ENCODE peak calls at places on chromosomes 13 and 19, in four cellular contexts. B, J, Y and U are unnamed samples.

GRCh38 chr13:113545455-113545930 is 39.1 kb upstream of the TFDP1 start:
- DNase-seq in B (no peak), J (no peak), Y (no peak), U (no peak)

GRCh38 chr13:30873519-30873918 is 32.6 kb upstream of the MEDAG start:
- DNase-seq in Y (no peak), J (no peak), B (no peak), U (no peak)

GRCh38 chr19:46489445-46490272 is 6.0 kb downstream of the PNMA8B start:
- DNase-seq in B (no peak), Y (no peak), J (no peak), U (peak)

GRCh38 chr13:99464441-99464949 is 36.8 kb upstream of the TM9SF2 start:
- DNase-seq in Y (no peak), B (no peak), J (no peak), U (no peak)

GRCh38 chr13:111202745-111203144 is 87.6 kb downstream of the ARHGEF7 start:
- DNase-seq in J (no peak), B (peak), Y (no peak), U (peak)

GRCh38 chr13:76685938-76686337 is 200.3 kb downstream of the KCTD12 start:
- DNase-seq in Y (no peak), B (no peak), J (no peak), U (no peak)

GRCh38 chr13:33496336-33496735 is 210.8 kb upstream of the STARD13 start:
- DNase-seq in B (no peak), Y (no peak), J (no peak), U (no peak)

GRCh38 chr19:1360818-1361461 is 22.8 kb upstream of the NDUFS7 start:
- DNase-seq in B (no peak), J (no peak), Y (no peak), U (no peak)

GRCh38 chr13:29924951-29925350 is 74.5 kb upstream of the UBL3 start:
- DNase-seq in B (no peak), J (no peak), Y (no peak), U (no peak)

GRCh38 chr13:72782717-72783116 is 784 bp downstream of the PIBF1 start:
- DNase-seq in Y (no peak), B (no peak), J (no peak), U (no peak)

GRCh38 chr19:36060430-36060829 is 5.7 kb downstream of the WDR62 start:
- DNase-seq in J (no peak), Y (no peak), B (peak), U (peak)

GRCh38 chr13:58085819-58086218 is 454.3 kb downstream of the PCDH17 start:
- DNase-seq in Y (no peak), J (no peak), B (no peak), U (no peak)

GRCh38 chr19:28541029-28541428 is 671.9 kb downstream of the UQCRFS1 start:
- DNase-seq in Y (no peak), B (no peak), J (no peak), U (no peak)

GRCh38 chr19:19113040-19113541 is 25.2 kb downstream of the TMEM161A start:
- DNase-seq in B (no peak), J (no peak), Y (peak), U (peak)

GRCh38 chr19:15107056-15108010 is at the start of gene SYDE1:
- DNase-seq in J (no peak), B (no peak), Y (peak), U (no peak)

GRCh38 chr19:7871280-7871529 is 3.0 kb downstream of the PRR36 start:
- DNase-seq in J (no peak), B (peak), Y (no peak), U (no peak)

GRCh38 chr13:67369895-67370660 is 139.9 kb upstream of the PCDH9 start:
- DNase-seq in Y (no peak), B (no peak), J (no peak), U (no peak)

GRCh38 chr13:75633285-75633684 is 2.8 kb upstream of the LMO7 start:
- DNase-seq in Y (peak), B (no peak), J (no peak), U (no peak)

GRCh38 chr13:75637101-75637774 is 1.1 kb downstream of the LMO7 start:
- DNase-seq in B (no peak), J (no peak), Y (no peak), U (no peak)

GRCh38 chr13:75635621-75636338 is at the start of gene LMO7:
- DNase-seq in J (no peak), B (peak), Y (peak), U (peak)

GRCh38 chr13:75636339-75637095 is 387 bp downstream of the LMO7 start:
- DNase-seq in Y (peak), J (no peak), B (no peak), U (peak)

GRCh38 chr13:75635101-75635620 is 969 bp upstream of the LMO7 start:
- DNase-seq in B (no peak), Y (peak), J (no peak), U (no peak)
- TF ChIP-seq POLR2AphosphoS2 in B (no peak), Y (no peak), J (no peak), U (no peak)

DNA sequence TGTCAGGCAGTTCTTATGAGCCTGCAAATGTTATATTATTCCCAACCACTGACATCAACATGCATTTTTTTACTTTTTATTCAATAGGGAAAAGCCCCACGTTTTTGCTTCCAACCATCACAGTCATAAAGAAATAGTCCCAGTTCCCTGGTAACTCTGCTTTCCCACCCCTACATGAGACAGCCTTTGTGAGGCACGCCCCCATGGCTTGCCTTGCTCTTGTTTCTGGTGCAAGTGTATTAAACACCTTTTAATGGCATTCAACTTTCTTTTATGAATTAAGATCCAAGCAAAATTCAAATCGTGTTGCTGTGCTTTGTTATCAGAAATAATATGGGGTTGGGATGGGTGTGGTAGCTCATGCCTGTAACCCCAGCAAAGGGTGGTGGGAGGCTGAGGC is 54.2 kb upstream of the ZNF429 start:
- DNase-seq in B (no peak), J (no peak), Y (no peak), U (no peak)
- TF ChIP-seq ESRRA in B (no peak), J (no peak), Y (no peak), U (no peak)

GRCh38 chr19:44684892-44685847 is 13.8 kb upstream of the CEACAM16 start:
- DNase-seq in B (peak), Y (peak), J (no peak), U (peak)
- TF ChIP-seq POLR2AphosphoS2 in B (no peak), Y (no peak), J (no peak), U (no peak)

DNA sequence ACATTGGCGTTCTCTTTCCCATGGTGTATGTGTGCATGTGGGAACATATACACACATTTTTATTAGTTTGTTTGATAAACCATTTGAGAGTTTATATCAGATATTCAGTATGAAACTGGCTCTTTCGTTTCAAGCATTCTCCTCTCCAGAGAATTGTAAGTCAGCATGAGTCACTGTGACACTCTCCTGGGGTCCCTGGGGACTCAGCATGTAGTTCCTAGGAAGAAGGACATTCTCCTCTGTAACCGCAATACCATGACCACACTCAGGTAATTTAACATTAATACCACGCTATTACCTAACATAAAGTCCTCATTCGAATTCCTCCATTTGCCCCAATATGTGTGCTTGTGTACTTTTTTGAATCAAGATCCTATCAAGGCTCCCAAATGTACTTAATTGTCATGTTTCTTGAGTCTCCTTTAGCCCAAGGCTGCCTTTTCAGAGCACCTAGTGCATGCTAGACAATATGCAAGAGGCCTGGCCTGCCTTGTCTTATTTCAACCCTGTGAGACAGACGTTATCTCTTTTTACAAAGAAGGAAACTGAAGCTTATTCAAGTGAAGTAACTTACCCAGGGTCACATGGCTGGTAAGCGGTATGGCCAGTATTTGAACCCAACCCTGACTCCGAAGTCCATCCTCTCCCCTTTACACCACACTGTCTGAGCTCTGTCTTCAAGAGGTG is 505.3 kb downstream of the FOXO1 start:
- DNase-seq in Y (no peak), B (no peak), J (no peak), U (no peak)
- TF ChIP-seq ESRRA in Y (no peak), B (no peak), J (no peak), U (no peak)

DNA sequence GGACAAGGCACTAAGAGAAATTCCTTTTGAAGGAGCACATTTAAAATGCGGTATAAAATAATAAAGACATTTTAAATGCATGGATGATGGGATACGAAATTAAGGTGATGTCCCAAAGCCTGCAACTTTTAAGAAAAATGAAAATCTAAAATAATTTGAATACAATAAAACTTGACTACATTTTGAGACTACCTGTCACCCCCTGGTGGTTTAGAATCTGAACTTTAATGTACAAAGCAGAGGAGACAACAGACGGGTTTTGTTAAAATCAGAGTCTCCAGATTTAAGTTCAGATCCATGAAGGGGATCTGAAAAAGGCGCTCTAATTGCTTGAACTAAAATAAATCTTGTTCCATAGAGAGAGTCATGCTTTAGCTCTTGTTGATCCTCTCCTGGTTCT is 1129.3 kb upstream of the PCDH20 start:
- DNase-seq in Y (no peak), B (no peak), J (no peak), U (no peak)
- TF ChIP-seq POLR2AphosphoS2 in Y (no peak), B (no peak), J (no peak), U (no peak)

GRCh38 chr13:49300716-49301589 is 53.2 kb downstream of the CDADC1 start:
- DNase-seq in B (peak), J (peak), Y (peak), U (peak)
- TF ChIP-seq ESRRA in B (no peak), J (no peak), Y (no peak), U (peak)

DNA sequence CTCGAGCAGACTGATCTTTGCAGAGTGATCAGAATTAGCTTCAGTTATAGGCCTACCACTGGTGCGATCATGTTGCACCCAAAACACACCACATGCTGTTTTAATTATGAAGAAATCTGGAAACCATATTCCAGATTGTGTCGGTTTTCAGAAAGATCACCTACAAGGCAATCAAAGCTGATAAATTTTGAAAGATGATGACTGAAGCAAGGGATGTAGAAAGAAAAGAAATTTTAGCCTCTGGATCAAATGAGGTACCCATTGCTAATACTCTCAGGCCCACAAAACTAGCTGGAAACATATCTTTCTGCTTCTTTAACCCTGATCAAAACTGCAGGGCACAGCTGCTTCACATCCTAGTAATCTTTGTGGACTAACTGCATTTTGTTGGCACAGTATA is 150.8 kb downstream of the RGCC start:
- DNase-seq in B (no peak), Y (no peak), J (no peak), U (no peak)
- TF ChIP-seq POLR2AphosphoS2 in B (no peak), Y (no peak), J (no peak), U (no peak)

GRCh38 chr13:43785681-43786471 is 896 bp downstream of the ENOX1 start:
- DNase-seq in Y (no peak), J (no peak), B (peak), U (peak)
- TF ChIP-seq ESRRA in Y (no peak), J (no peak), B (no peak), U (no peak)

GRCh38 chr13:85616275-85616674 is 182.9 kb downstream of the SLITRK6 start:
- DNase-seq in J (no peak), Y (no peak), B (no peak), U (no peak)
- TF ChIP-seq POLR2AphosphoS2 in J (no peak), Y (no peak), B (no peak), U (no peak)

DNA sequence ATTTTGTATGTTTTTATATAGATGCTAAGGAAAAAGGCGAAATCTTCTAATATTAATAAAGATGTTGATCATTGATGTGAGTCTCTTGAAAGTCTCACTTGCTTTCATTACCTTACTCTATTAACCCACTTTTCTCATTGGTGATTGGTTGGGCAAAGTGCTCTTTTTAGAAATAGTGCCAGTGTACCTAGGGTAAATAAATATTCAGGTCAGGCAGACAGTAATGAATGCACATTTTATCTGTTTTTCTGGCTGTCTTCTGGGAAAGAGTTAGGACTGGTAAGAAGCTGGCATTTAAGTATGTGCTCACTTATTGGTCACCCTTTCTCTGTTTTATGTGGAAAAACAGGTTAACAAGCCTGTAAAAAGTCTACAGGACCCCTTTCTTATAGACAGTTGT is 11.2 kb downstream of the SERP2 start:
- DNase-seq in B (no peak), J (no peak), Y (no peak), U (no peak)
- TF ChIP-seq ESRRA in B (no peak), J (no peak), Y (no peak), U (no peak)